ENCODE peak calls at places on chromosomes 5 and 9, in six cellular contexts. X, A, T, I, V and O are unnamed samples.
A peak's percentile ranks its signal among the peaks of the same experiment; 100 is the strongest.

GRCh38 chr5:172797800-172798199 is 26.8 kb upstream of the DUSP1 start:
- DNase-seq in T (no peak), A (no peak), I (no peak), X (no peak), V (no peak), O (no peak)

GRCh38 chr9:95627802-95628201 is 111.0 kb upstream of the PTCH1 start:
- DNase-seq in V (no peak), A (peak; percentile 18), X (no peak), I (no peak), T (no peak), O (peak; percentile 5)

GRCh38 chr9:97525451-97525850 is 24.0 kb downstream of the TMOD1 start:
- DNase-seq in X (no peak), V (no peak), T (peak; percentile 64), I (no peak), A (no peak), O (peak; percentile 82)

GRCh38 chr5:61416010-61416409 is 84.0 kb downstream of the ZSWIM6 start:
- DNase-seq in T (peak; percentile 42), V (no peak), X (no peak), I (peak; percentile 49), A (peak; percentile 75), O (no peak)

GRCh38 chr9:127519301-127520166 is 68.2 kb downstream of the LRSAM1 start:
- DNase-seq in V (no peak), I (no peak), T (peak; percentile 98), A (peak; percentile 80), X (peak; percentile 68), O (peak; percentile 99)

GRCh38 chr9:22049411-22049810 is 40.3 kb upstream of the CDKN2B start:
- DNase-seq in X (no peak), I (no peak), T (peak; percentile 50), A (no peak), V (no peak), O (peak; percentile 44)

GRCh38 chr9:125990793-125991220 is 243.6 kb downstream of the PBX3 start:
- DNase-seq in I (no peak), T (no peak), V (no peak), A (no peak), X (no peak), O (no peak)

GRCh38 chr5:138654281-138654867 is 79.2 kb upstream of the HSPA9 start:
- DNase-seq in V (no peak), A (peak; percentile 52), I (no peak), X (no peak), T (peak; percentile 78), O (peak; percentile 84)

GRCh38 chr9:94210616-94211603 is 48.2 kb upstream of the ZNF169 start:
- DNase-seq in I (no peak), T (no peak), A (no peak), X (no peak), V (no peak), O (no peak)

GRCh38 chr9:115093550-115093949 is 24.4 kb downstream of the TNC start:
- DNase-seq in V (no peak), I (no peak), A (no peak), X (no peak), T (no peak), O (no peak)

GRCh38 chr9:22279621-22280020 is 167.0 kb upstream of the DMRTA1 start:
- DNase-seq in V (no peak), X (no peak), T (no peak), I (no peak), A (no peak), O (peak; percentile 9)

GRCh38 chr9:36164989-36165388 is 4.2 kb upstream of the CCIN start:
- DNase-seq in A (peak; percentile 60), V (no peak), I (no peak), T (no peak), X (peak; percentile 43), O (no peak)

GRCh38 chr9:79780559-79780958 is 208.8 kb downstream of the TLE4 start:
- DNase-seq in A (no peak), X (no peak), V (no peak), I (no peak), T (no peak), O (no peak)

GRCh38 chr5:32713396-32714381 is 2.6 kb downstream of the NPR3 start:
- DNase-seq in T (peak; percentile 57), I (peak; percentile 30), V (no peak), X (peak; percentile 83), A (peak; percentile 79), O (peak; percentile 39)

GRCh38 chr5:40223884-40224402 is 455.8 kb upstream of the PTGER4 start:
- DNase-seq in T (peak; percentile 96), I (no peak), A (no peak), X (no peak), V (no peak), O (peak; percentile 73)

GRCh38 chr5:106397700-106398099 is 1273.0 kb downstream of the EFNA5 start:
- DNase-seq in X (no peak), I (no peak), V (no peak), T (peak; percentile 98), A (peak; percentile 48), O (peak; percentile 78)

GRCh38 chr5:28927559-28928326 is 1889.4 kb upstream of the CDH9 start:
- DNase-seq in T (no peak), I (no peak), V (peak; percentile 5), X (no peak), A (no peak), O (no peak)

GRCh38 chr9:133377721-133378216 is 1.6 kb downstream of the STKLD1 start:
- DNase-seq in A (no peak), X (no peak), V (no peak), I (no peak), T (peak; percentile 17), O (peak; percentile 42)

GRCh38 chr5:178854284-178854683 is 5.5 kb upstream of the ZNF354B start:
- DNase-seq in X (no peak), T (no peak), I (no peak), A (peak; percentile 14), V (no peak), O (no peak)

GRCh38 chr5:31854625-31855526 is 215.9 kb downstream of the PDZD2 start:
- DNase-seq in I (peak; percentile 69), A (peak; percentile 94), T (no peak), X (peak; percentile 73), V (peak; percentile 23), O (peak; percentile 40)

GRCh38 chr5:5209101-5209500 is 69.0 kb downstream of the ADAMTS16 start:
- DNase-seq in T (no peak), I (no peak), X (no peak), V (no peak), A (no peak), O (no peak)

GRCh38 chr9:81574399-81574798 is 114.9 kb downstream of the TLE1 start:
- DNase-seq in X (no peak), V (no peak), I (no peak), A (no peak), T (peak; percentile 73), O (peak; percentile 81)

GRCh38 chr5:95043234-95043633 is 241.7 kb downstream of the MCTP1 start:
- DNase-seq in X (no peak), T (no peak), A (peak; percentile 14), I (no peak), V (no peak), O (no peak)

GRCh38 chr9:86732514-86732913 is 214.8 kb downstream of the GAS1 start:
- DNase-seq in V (no peak), I (no peak), X (no peak), T (peak; percentile 92), A (no peak), O (no peak)

GRCh38 chr9:96450613-96451544 is 910 bp downstream of the HABP4 start:
- DNase-seq in T (peak; percentile 30), I (no peak), X (no peak), V (no peak), A (peak; percentile 37), O (peak; percentile 57)

GRCh38 chr9:91547076-91547475 is 123.4 kb upstream of the NFIL3 start:
- DNase-seq in T (no peak), V (no peak), A (no peak), I (no peak), X (no peak), O (no peak)

GRCh38 chr5:17169507-17169906 is 47.9 kb upstream of the BASP1 start:
- DNase-seq in I (no peak), A (peak; percentile 59), X (no peak), V (no peak), T (peak; percentile 92), O (peak; percentile 76)

GRCh38 chr5:8843766-8844165 is 702.1 kb downstream of the SEMA5A start:
- DNase-seq in I (no peak), X (no peak), A (no peak), T (peak; percentile 85), V (no peak), O (peak; percentile 100)

GRCh38 chr9:138028596-138028995 is 151.0 kb downstream of the CACNA1B start:
- DNase-seq in V (no peak), A (no peak), I (no peak), T (no peak), X (peak; percentile 22), O (no peak)

GRCh38 chr5:14426521-14426920 is 155.1 kb upstream of the OTULINL start:
- DNase-seq in X (no peak), V (no peak), I (no peak), T (no peak), A (no peak), O (no peak)

GRCh38 chr5:43193171-43193951 is 1.3 kb downstream of the NIM1K start:
- DNase-seq in X (no peak), T (peak; percentile 94), I (peak; percentile 20), V (no peak), A (peak; percentile 81), O (peak; percentile 96)

GRCh38 chr9:23740531-23740930 is 85.5 kb downstream of the ELAVL2 start:
- DNase-seq in T (no peak), A (no peak), I (no peak), V (no peak), X (no peak), O (no peak)

GRCh38 chr5:59698207-59698606 is 195.3 kb downstream of the PDE4D start:
- DNase-seq in A (no peak), V (no peak), T (no peak), X (no peak), I (no peak), O (no peak)

GRCh38 chr5:59698774-59699173 is 194.8 kb downstream of the PDE4D start:
- DNase-seq in I (no peak), T (no peak), A (no peak), V (no peak), X (no peak), O (no peak)

GRCh38 chr5:59694416-59694815 is 199.1 kb downstream of the PDE4D start:
- DNase-seq in V (no peak), X (no peak), A (no peak), I (no peak), T (no peak), O (no peak)

GRCh38 chr5:59693492-59693891 is 200.0 kb downstream of the PDE4D start:
- DNase-seq in A (no peak), T (no peak), V (no peak), X (no peak), I (no peak), O (no peak)
- H2BK15ac ChIP-seq in A (no peak overlapping the region), T (no peak overlapping the region), V (no peak overlapping the region), X (no peak overlapping the region), I (no peak overlapping the region), O (no peak overlapping the region)

GRCh38 chr5:87949665-87950640 is 318.7 kb downstream of the TMEM161B start:
- DNase-seq in A (peak; percentile 13), X (no peak), V (no peak), T (no peak), I (no peak), O (no peak)
- H2BK15ac ChIP-seq in A (no peak overlapping the region), X (no peak overlapping the region), V (no peak overlapping the region), T (no peak overlapping the region), I (no peak overlapping the region), O (no peak overlapping the region)

GRCh38 chr9:123063896-123064295 is 30.4 kb downstream of the GPR21 start:
- DNase-seq in V (no peak), I (no peak), T (no peak), X (no peak), A (no peak), O (no peak)
- H2BK15ac ChIP-seq in V (no peak overlapping the region), I (no peak overlapping the region), T (peak overlapping the region; percentile 25), X (no peak overlapping the region), A (no peak overlapping the region), O (no peak overlapping the region)

GRCh38 chr9:90167920-90168319 is 474.7 kb downstream of the DIRAS2 start:
- DNase-seq in V (no peak), T (no peak), I (no peak), A (no peak), X (no peak), O (no peak)
- H2BK15ac ChIP-seq in V (no peak overlapping the region), T (no peak overlapping the region), I (no peak overlapping the region), A (no peak overlapping the region), X (no peak overlapping the region), O (no peak overlapping the region)